ENCODE peak calls at places on chromosomes 5 and 9, in four cellular contexts. R, X, I and M are unnamed samples. For H3K4me1 and H3K9me3, the result is how much of the 10 kb centered on the place peaks cover.

GRCh38 chr9:90112791-90113190 is 508.0 kb downstream of the GADD45G start:
- DNase-seq in R (no peak), X (peak), I (no peak), M (no peak)

GRCh38 chr9:124868511-124869465 is 6.9 kb downstream of the ARPC5L start:
- DNase-seq in R (peak), X (peak), I (peak), M (peak)

GRCh38 chr9:126777733-126778132 is 27.1 kb upstream of the ZBTB43 start:
- DNase-seq in R (no peak), X (no peak), I (no peak), M (no peak)

GRCh38 chr9:124222918-124223720 is 34.6 kb upstream of the NEK6 start:
- DNase-seq in R (peak), X (peak), I (no peak), M (no peak)

GRCh38 chr5:174317261-174317894 is 271.9 kb downstream of the NSG2 start:
- DNase-seq in R (peak), X (peak), I (peak), M (no peak)

GRCh38 chr9:97759611-97760288 is 62.6 kb upstream of the XPA start:
- DNase-seq in R (no peak), X (no peak), I (peak), M (no peak)

GRCh38 chr5:146967646-146968045 is 89.1 kb upstream of the PPP2R2B start:
- DNase-seq in R (no peak), X (no peak), I (no peak), M (no peak)

GRCh38 chr9:2321523-2322148 is 300.0 kb upstream of the VLDLR start:
- DNase-seq in R (no peak), X (no peak), I (no peak), M (no peak)

GRCh38 chr5:135079760-135080159 is 45.7 kb upstream of the PITX1 start:
- DNase-seq in R (no peak), X (no peak), I (no peak), M (peak)

GRCh38 chr5:96927008-96927407 is 8.9 kb upstream of the LNPEP start:
- DNase-seq in R (no peak), X (peak), I (no peak), M (no peak)

GRCh38 chr9:82499337-82499736 is 510.8 kb downstream of the SPATA31D1 start:
- DNase-seq in R (no peak), X (no peak), I (no peak), M (no peak)

GRCh38 chr9:105244996-105245719 is 707 bp downstream of the SLC44A1 start:
- DNase-seq in R (peak), X (no peak), I (peak), M (peak)

GRCh38 chr9:95171001-95171400 is 146.5 kb downstream of the FANCC start:
- DNase-seq in R (no peak), X (peak), I (no peak), M (no peak)

GRCh38 chr9:116027511-116027910 is 126.1 kb upstream of the PAPPA start:
- DNase-seq in R (no peak), X (peak), I (no peak), M (no peak)

GRCh38 chr9:129506892-129507291 is 114.0 kb downstream of the C9orf50 start:
- DNase-seq in R (no peak), X (peak), I (no peak), M (no peak)

GRCh38 chr5:142826093-142826492 is 55.9 kb downstream of the ARHGAP26 start:
- DNase-seq in R (no peak), X (no peak), I (no peak), M (no peak)

GRCh38 chr9:136847827-136848392 is 1.3 kb upstream of the PHPT1 start:
- DNase-seq in R (peak), X (peak), I (peak), M (peak)

GRCh38 chr9:75142208-75142607 is 53.9 kb downstream of the OSTF1 start:
- DNase-seq in R (no peak), X (no peak), I (no peak), M (no peak)

GRCh38 chr9:87716141-87716540 is 9.8 kb upstream of the CTSL start:
- DNase-seq in R (no peak), X (no peak), I (peak), M (no peak)

GRCh38 chr9:133225171-133226011 is 16.3 kb upstream of the OBP2B start:
- DNase-seq in R (peak), X (no peak), I (no peak), M (no peak)

GRCh38 chr9:110578896-110579752 is at the start of gene SVEP1:
- DNase-seq in R (peak), X (peak), I (peak), M (peak)

GRCh38 chr5:41636605-41637004 is 126.2 kb upstream of the PLCXD3 start:
- DNase-seq in R (no peak), X (peak), I (peak), M (no peak)

GRCh38 chr5:116944171-116944570 is 369.5 kb upstream of the SEMA6A start:
- DNase-seq in R (no peak), X (no peak), I (no peak), M (no peak)

GRCh38 chr5:143933434-143933833 is 121.5 kb downstream of the HMHB1 start:
- DNase-seq in R (no peak), X (no peak), I (no peak), M (no peak)

GRCh38 chr5:110401881-110402280 is 324.6 kb downstream of the TMEM232 start:
- DNase-seq in R (no peak), X (no peak), I (no peak), M (no peak)

GRCh38 chr9:27519466-27520465 is 4.3 kb upstream of the IFNK start:
- DNase-seq in R (no peak), X (no peak), I (no peak), M (peak)

GRCh38 chr9:35163413-35163812 is 1.6 kb downstream of the UNC13B start:
- DNase-seq in R (no peak), X (no peak), I (no peak), M (no peak)

GRCh38 chr5:88883566-88884434 is 816 bp upstream of the MEF2C start:
- DNase-seq in R (peak), X (peak), I (no peak), M (no peak)

GRCh38 chr5:76545184-76545583 is 78.0 kb downstream of the F2RL2 start:
- DNase-seq in R (no peak), X (no peak), I (no peak), M (no peak)

DNA sequence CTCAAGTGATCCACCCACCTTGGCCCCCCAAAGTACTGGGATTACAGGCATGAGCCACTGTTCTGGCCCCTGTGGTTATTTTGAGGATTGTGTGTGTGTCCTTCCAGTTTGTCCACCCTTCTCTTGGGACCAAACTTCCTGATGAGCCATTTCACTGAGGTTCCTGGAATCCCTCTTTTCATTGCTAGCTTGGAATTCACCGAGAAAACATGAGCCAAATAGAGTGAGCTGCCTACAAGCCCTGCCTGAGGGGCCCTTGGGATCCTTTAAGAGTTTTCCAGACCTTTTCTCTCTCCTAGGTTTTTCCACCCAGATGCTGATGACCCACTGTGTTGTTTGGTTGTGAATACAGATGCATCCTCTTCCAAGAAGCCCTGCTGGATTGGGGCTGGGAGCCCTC is 13.2 kb upstream of the KIF12 start:
- DNase-seq in R (no peak), X (no peak), I (no peak), M (no peak)
- H3K27ac ChIP-seq in R (peak), X (no peak), I (peak), M (no peak)

DNA sequence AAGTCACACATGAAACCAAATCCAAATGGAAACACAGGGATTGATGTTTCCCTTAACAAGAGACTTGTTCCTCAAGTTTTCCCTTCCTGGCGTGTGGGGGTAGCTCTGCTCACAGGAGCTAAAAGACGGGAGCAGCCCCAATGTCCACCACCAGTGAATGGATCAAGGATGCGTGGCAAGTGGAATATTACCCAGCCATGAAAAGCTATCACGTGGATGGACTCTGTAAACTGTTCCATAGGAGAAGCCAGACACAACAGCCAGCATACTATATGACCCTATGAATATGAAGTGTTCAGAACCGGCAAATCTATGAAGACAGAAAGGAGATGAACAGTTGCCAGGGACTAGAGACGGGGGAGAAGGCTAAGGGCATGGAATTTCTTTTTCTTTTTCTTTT is 28.3 kb upstream of the RXRA start:
- DNase-seq in R (no peak), X (no peak), I (no peak), M (no peak)
- H3K4me1 ChIP-seq in R (under half), X (under half), I (under half), M (under half)

GRCh38 chr9:61671276-61671973 is 481.6 kb downstream of the SPATA31A7 start:
- DNase-seq in R (peak), X (no peak), I (no peak), M (peak)
- H3K9me3 ChIP-seq in R (under half), X (under half), I (under half), M (under half)

DNA sequence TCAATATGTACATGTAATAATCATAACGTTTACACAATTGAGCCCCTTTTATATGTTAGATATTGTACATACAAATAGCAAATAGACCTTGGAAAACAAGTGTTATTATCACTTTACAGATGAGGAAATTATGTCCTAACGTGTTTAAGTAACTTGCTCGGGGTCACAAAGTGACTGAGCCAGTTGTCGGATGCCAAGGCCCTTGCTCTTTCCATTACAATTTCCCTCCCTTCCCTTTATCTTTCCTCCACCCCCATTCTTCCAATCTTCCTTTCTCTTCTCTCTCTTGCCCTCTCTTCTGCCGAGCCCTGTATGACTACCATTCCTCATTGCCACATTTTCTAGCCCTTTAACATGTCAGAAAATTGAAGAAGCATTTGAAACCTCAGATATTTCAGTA is 34.4 kb upstream of the RAD23B start:
- DNase-seq in R (no peak), X (no peak), I (no peak), M (no peak)
- H3K27ac ChIP-seq in R (no peak), X (peak), I (peak), M (peak)

GRCh38 chr5:177313561-177314259 is 2.0 kb upstream of the MXD3 start:
- DNase-seq in R (no peak), X (no peak), I (no peak), M (no peak)
- H3K4me1 ChIP-seq in R (under half), X (under half), I (under half), M (under half)

DNA sequence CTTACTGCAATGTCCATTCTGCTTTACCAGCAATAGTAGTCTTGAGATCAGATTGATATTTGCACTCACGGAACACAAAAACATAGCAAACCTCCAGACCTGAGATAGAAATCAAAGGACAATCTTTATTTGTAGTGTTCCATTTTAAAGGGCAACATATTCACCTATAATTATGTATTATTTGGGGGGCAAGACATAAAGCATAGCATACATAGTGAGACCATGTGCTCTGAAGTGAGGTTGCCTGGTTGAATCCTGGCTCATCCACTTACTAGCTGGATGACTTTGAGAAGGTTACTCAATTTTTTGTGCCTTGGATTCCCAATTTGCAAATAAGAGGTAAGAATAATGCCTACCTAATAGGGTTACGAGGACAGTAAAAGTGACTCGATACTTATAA is at the start of gene OR1B1:
- DNase-seq in R (no peak), X (no peak), I (no peak), M (no peak)
- H3K9me3 ChIP-seq in R (under half), X (under half), I (under half), M (under half)

GRCh38 chr5:157859227-157859575 is 256 bp upstream of the CLINT1 start:
- DNase-seq in R (no peak), X (no peak), I (no peak), M (no peak)
- H3K27ac ChIP-seq in R (peak), X (no peak), I (peak), M (peak)

DNA sequence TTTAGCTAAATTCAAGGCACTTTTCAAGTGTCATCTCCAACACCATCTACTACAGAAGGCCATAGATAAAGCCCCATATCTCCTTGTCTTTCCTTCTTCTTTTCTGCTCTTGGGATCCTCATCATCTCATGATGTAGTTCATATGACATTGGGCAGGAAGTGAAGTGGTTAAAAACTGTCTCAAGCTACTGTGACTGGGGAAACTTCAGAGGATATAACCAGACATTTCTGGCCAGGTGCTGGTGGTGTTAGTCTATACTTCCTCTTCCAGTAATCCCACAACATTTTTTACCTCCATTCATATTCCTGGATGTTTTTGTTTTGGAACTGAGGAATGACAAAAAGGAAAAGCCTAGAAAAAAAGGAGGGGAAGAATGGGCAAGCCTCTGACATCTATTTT is 188.7 kb downstream of the LURAP1L start:
- DNase-seq in R (no peak), X (no peak), I (no peak), M (no peak)
- H3K4me1 ChIP-seq in R (under half), X (under half), I (under half), M (under half)

DNA sequence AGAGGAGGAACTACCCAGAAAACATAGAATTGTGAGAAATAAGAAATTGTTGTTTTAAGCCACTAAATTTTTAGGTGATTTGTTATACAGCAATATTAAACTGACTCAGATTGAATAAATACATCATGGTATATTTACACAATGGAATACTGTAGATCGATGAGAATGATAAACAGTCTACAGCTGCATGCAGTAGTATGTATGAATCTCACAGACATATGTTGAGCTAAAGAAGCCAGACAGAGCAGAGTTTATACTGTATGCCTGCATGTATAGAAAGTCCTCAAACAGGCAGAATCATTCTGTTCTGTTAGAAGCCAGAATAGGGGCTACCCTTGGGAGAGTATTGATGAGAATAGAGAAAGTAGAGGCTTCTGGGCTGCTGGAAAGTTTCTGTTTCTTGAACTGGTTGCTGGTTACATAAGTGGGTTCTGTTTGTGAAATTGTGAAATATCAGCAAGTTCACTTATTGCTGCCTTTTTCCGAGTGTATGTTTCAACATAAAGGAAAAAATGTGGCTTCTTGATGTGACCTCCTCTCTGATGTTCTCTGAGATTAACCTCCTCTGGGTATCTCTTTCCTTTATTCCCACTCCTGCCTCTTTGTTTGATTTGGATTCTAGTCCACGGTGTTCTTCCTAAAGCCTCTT is 9.6 kb downstream of the KIAA1958 start:
- DNase-seq in R (no peak), X (peak), I (no peak), M (no peak)
- H3K9me3 ChIP-seq in R (under half), X (under half), I (under half), M (under half)